ENCODE peak calls at places on chromosomes 13 and 19, in four cellular contexts. One of them, this sample, is unnamed.
A peak's percentile ranks its signal among the peaks of the same experiment; 100 is the strongest.

GRCh38 chr13:80577951-80578670 is 237.2 kb upstream of the SPRY2 start:
- DNase-seq in A549: peak; percentile 12
- DNase-seq in NCI-H345: no peak
- DNase-seq in GM13976: no peak
- DNase-seq in this sample: no peak

GRCh38 chr13:81677857-81678256 is 1336.9 kb upstream of the SPRY2 start:
- DNase-seq in A549: no peak
- DNase-seq in NCI-H345: no peak
- DNase-seq in GM13976: no peak
- DNase-seq in this sample: no peak

GRCh38 chr19:7789447-7789846 is 26.4 kb downstream of the CLEC4M start:
- DNase-seq in A549: no peak
- DNase-seq in NCI-H345: no peak
- DNase-seq in GM13976: peak; percentile 54
- DNase-seq in this sample: no peak

GRCh38 chr19:13079542-13079986 is 23.1 kb downstream of the LYL1 start:
- DNase-seq in A549: no peak
- DNase-seq in NCI-H345: peak; percentile 17
- DNase-seq in GM13976: no peak
- DNase-seq in this sample: no peak

GRCh38 chr13:26895808-26896466 is 135.4 kb upstream of the GPR12 start:
- DNase-seq in A549: no peak
- DNase-seq in NCI-H345: no peak
- DNase-seq in GM13976: no peak
- DNase-seq in this sample: no peak

GRCh38 chr13:112783135-112783945 is 93.5 kb downstream of the ATP11A start:
- DNase-seq in A549: no peak
- DNase-seq in NCI-H345: no peak
- DNase-seq in GM13976: no peak
- DNase-seq in this sample: no peak

GRCh38 chr13:40206241-40207109 is 460.0 kb downstream of the FOXO1 start:
- DNase-seq in A549: no peak
- DNase-seq in NCI-H345: no peak
- DNase-seq in GM13976: no peak
- DNase-seq in this sample: no peak

GRCh38 chr19:18109363-18109730 is 11.8 kb downstream of the MAST3 start:
- DNase-seq in A549: no peak
- DNase-seq in NCI-H345: no peak
- DNase-seq in GM13976: no peak
- DNase-seq in this sample: no peak

GRCh38 chr13:30690282-30691188 is 44.8 kb upstream of the ALOX5AP start:
- DNase-seq in A549: peak; percentile 76
- DNase-seq in NCI-H345: no peak
- DNase-seq in GM13976: no peak
- DNase-seq in this sample: no peak

GRCh38 chr19:48728882-48729645 is 9.5 kb upstream of the MAMSTR start:
- DNase-seq in A549: no peak
- DNase-seq in NCI-H345: no peak
- DNase-seq in GM13976: no peak
- DNase-seq in this sample: no peak

GRCh38 chr13:59444210-59444857 is 719.4 kb downstream of the DIAPH3 start:
- DNase-seq in A549: no peak
- DNase-seq in NCI-H345: peak; percentile 20
- DNase-seq in GM13976: no peak
- DNase-seq in this sample: no peak

GRCh38 chr13:52838433-52839107 is 9.9 kb downstream of the PCDH8 start:
- DNase-seq in A549: no peak
- DNase-seq in NCI-H345: no peak
- DNase-seq in GM13976: no peak
- DNase-seq in this sample: no peak

GRCh38 chr13:65605386-65605785 is 1624.8 kb downstream of the PCDH9 start:
- DNase-seq in A549: no peak
- DNase-seq in NCI-H345: no peak
- DNase-seq in GM13976: no peak
- DNase-seq in this sample: no peak

GRCh38 chr19:2661615-2662014 is 40.9 kb downstream of the GNG7 start:
- DNase-seq in A549: peak; percentile 38
- DNase-seq in NCI-H345: no peak
- DNase-seq in GM13976: no peak
- DNase-seq in this sample: no peak

GRCh38 chr13:40564342-40564997 is 102.0 kb downstream of the FOXO1 start:
- DNase-seq in A549: no peak
- DNase-seq in NCI-H345: no peak
- DNase-seq in GM13976: peak; percentile 57
- DNase-seq in this sample: no peak

GRCh38 chr13:34108396-34108795 is 290.4 kb downstream of the RFC3 start:
- DNase-seq in A549: no peak
- DNase-seq in NCI-H345: no peak
- DNase-seq in GM13976: no peak
- DNase-seq in this sample: no peak

GRCh38 chr13:77048592-77048991 is 21.6 kb upstream of the FBXL3 start:
- DNase-seq in A549: no peak
- DNase-seq in NCI-H345: no peak
- DNase-seq in GM13976: no peak
- DNase-seq in this sample: no peak

GRCh38 chr19:33508431-33508830 is 13.2 kb downstream of the PEPD start:
- DNase-seq in A549: no peak
- DNase-seq in NCI-H345: no peak
- DNase-seq in GM13976: no peak
- DNase-seq in this sample: no peak

GRCh38 chr13:37065893-37066526 is 6.5 kb upstream of the SUPT20H start:
- DNase-seq in A549: no peak
- DNase-seq in NCI-H345: no peak
- DNase-seq in GM13976: no peak
- DNase-seq in this sample: no peak

GRCh38 chr13:44180876-44181536 is 192.6 kb upstream of the SERP2 start:
- DNase-seq in A549: no peak
- DNase-seq in NCI-H345: no peak
- DNase-seq in GM13976: no peak
- DNase-seq in this sample: no peak

GRCh38 chr19:58428617-58429016 is 11.3 kb downstream of the ZNF132 start:
- DNase-seq in A549: no peak
- DNase-seq in NCI-H345: no peak
- DNase-seq in GM13976: no peak
- DNase-seq in this sample: no peak

GRCh38 chr19:57088125-57088524 is 31.7 kb upstream of the USP29 start:
- DNase-seq in A549: no peak
- DNase-seq in NCI-H345: no peak
- DNase-seq in GM13976: no peak
- DNase-seq in this sample: no peak

GRCh38 chr13:105721056-105721455 is 814.4 kb downstream of the EFNB2 start:
- DNase-seq in A549: no peak
- DNase-seq in NCI-H345: no peak
- DNase-seq in GM13976: no peak
- DNase-seq in this sample: no peak

GRCh38 chr19:23699521-23699860 is 12.5 kb upstream of the ZNF675 start:
- DNase-seq in A549: no peak
- DNase-seq in NCI-H345: no peak
- DNase-seq in GM13976: no peak
- DNase-seq in this sample: no peak

GRCh38 chr19:17205237-17206140 is 9.7 kb upstream of the USE1 start:
- DNase-seq in A549: peak; percentile 72
- DNase-seq in NCI-H345: no peak
- DNase-seq in GM13976: peak; percentile 66
- DNase-seq in this sample: no peak

GRCh38 chr19:38003427-38004099 is 96.6 kb downstream of the SIPA1L3 start:
- DNase-seq in A549: no peak
- DNase-seq in NCI-H345: peak; percentile 96
- DNase-seq in GM13976: no peak
- DNase-seq in this sample: no peak

GRCh38 chr19:44891016-44891882 is at the start of gene TOMM40:
- DNase-seq in A549: peak; percentile 100
- DNase-seq in NCI-H345: peak; percentile 100
- DNase-seq in GM13976: peak; percentile 99
- DNase-seq in this sample: no peak

GRCh38 chr19:33055718-33056117 is 9.0 kb downstream of the RHPN2 start:
- DNase-seq in A549: no peak
- DNase-seq in NCI-H345: no peak
- DNase-seq in GM13976: no peak
- DNase-seq in this sample: no peak

GRCh38 chr13:21749410-21749809 is 78.5 kb downstream of the FGF9 start:
- DNase-seq in A549: no peak
- DNase-seq in NCI-H345: no peak
- DNase-seq in GM13976: no peak
- DNase-seq in this sample: no peak

GRCh38 chr19:32779082-32779481 is 59.5 kb downstream of the TDRD12 start:
- DNase-seq in A549: no peak
- DNase-seq in NCI-H345: no peak
- DNase-seq in GM13976: no peak
- DNase-seq in this sample: no peak

GRCh38 chr13:38804536-38804935 is 117.7 kb downstream of the FREM2 start:
- DNase-seq in A549: no peak
- DNase-seq in NCI-H345: no peak
- DNase-seq in GM13976: no peak
- DNase-seq in this sample: no peak

GRCh38 chr13:38899581-38899980 is 91.0 kb downstream of the STOML3 start:
- DNase-seq in A549: no peak
- DNase-seq in NCI-H345: no peak
- DNase-seq in GM13976: no peak
- DNase-seq in this sample: no peak

GRCh38 chr13:60590775-60591174 is 193.8 kb downstream of the TDRD3 start:
- DNase-seq in A549: no peak
- DNase-seq in NCI-H345: no peak
- DNase-seq in GM13976: no peak
- DNase-seq in this sample: no peak

GRCh38 chr19:14413355-14413754 is 5.8 kb downstream of the DDX39A start:
- DNase-seq in A549: no peak
- DNase-seq in NCI-H345: no peak
- DNase-seq in GM13976: no peak
- DNase-seq in this sample: no peak

GRCh38 chr13:44516771-44517170 is 59.4 kb downstream of the TSC22D1 start:
- DNase-seq in A549: no peak
- DNase-seq in NCI-H345: no peak
- DNase-seq in GM13976: no peak
- DNase-seq in this sample: no peak

GRCh38 chr19:42023121-42023942 is 29.3 kb upstream of the ATP1A3 start:
- DNase-seq in A549: peak; percentile 77
- DNase-seq in NCI-H345: no peak
- DNase-seq in GM13976: peak; percentile 63
- DNase-seq in this sample: no peak

This sample was measured in SK-N-MC.